ENCODE peak calls at places on chromosomes 11 and 22, in four cellular contexts. Z, G, R and S are unnamed samples.

GRCh38 chr11:69704508-69705245 is 855 bp upstream of the FGF19 start:
- DNase-seq in Z (peak), R (peak), G (peak), S (peak)

GRCh38 chr11:124725719-124726105 is 14.0 kb upstream of the NRGN start:
- DNase-seq in R (no peak), G (no peak), Z (no peak), S (no peak)

GRCh38 chr22:20324139-20324516 is 4.3 kb upstream of the DGCR6L start:
- DNase-seq in G (no peak), Z (no peak), R (no peak), S (no peak)

GRCh38 chr11:289706-290620 is 1.0 kb downstream of the PGGHG start:
- DNase-seq in G (no peak), R (peak), Z (no peak), S (no peak)

GRCh38 chr11:94786264-94787126 is 18.3 kb downstream of the AMOTL1 start:
- DNase-seq in G (peak), R (peak), Z (peak), S (peak)

GRCh38 chr11:101446238-101446637 is 137.6 kb downstream of the TRPC6 start:
- DNase-seq in R (no peak), Z (no peak), G (no peak), S (no peak)

GRCh38 chr11:86896486-86896885 is 58.7 kb downstream of the FZD4 start:
- DNase-seq in R (no peak), G (no peak), Z (no peak), S (no peak)

GRCh38 chr11:65432133-65432650 is 9.6 kb downstream of the NEAT1 start:
- DNase-seq in R (no peak), G (no peak), Z (no peak), S (no peak)

GRCh38 chr22:44574581-44575343 is 76.7 kb upstream of the RTL6 start:
- DNase-seq in Z (no peak), G (peak), R (no peak), S (no peak)

GRCh38 chr22:19937616-19938473 is 3.7 kb upstream of the COMT start:
- DNase-seq in G (no peak), R (no peak), Z (no peak), S (no peak)

GRCh38 chr11:125892071-125892470 is 4.6 kb downstream of the HYLS1 start:
- DNase-seq in R (no peak), Z (no peak), G (no peak), S (no peak)

GRCh38 chr11:355581-356458 is 13.5 kb upstream of the B4GALNT4 start:
- DNase-seq in G (peak), Z (peak), R (peak), S (peak)

GRCh38 chr11:68261749-68262543 is 9.8 kb downstream of the C11orf24 start:
- DNase-seq in R (no peak), Z (no peak), G (no peak), S (no peak)

GRCh38 chr11:2525166-2525861 is 80.5 kb downstream of the KCNQ1 start:
- DNase-seq in G (no peak), Z (no peak), R (no peak), S (no peak)

GRCh38 chr22:49626361-49627216 is 201.1 kb downstream of the BRD1 start:
- DNase-seq in Z (no peak), G (no peak), R (no peak), S (no peak)

GRCh38 chr22:31350410-31350863 is 4.3 kb upstream of the PATZ1 start:
- DNase-seq in G (peak), Z (no peak), R (no peak), S (peak)

GRCh38 chr11:57566035-57566504 is 1.4 kb downstream of the UBE2L6 start:
- DNase-seq in R (no peak), G (peak), Z (no peak), S (no peak)

GRCh38 chr11:76233196-76233921 is 27.1 kb upstream of the WNT11 start:
- DNase-seq in G (no peak), R (no peak), Z (no peak), S (no peak)

GRCh38 chr11:72970557-72971118 is 156.4 kb downstream of the ATG16L2 start:
- DNase-seq in R (no peak), G (no peak), Z (no peak), S (no peak)